ENCODE peak calls at places on chromosomes 1 and 21, in ten cellular contexts. W, X, S, M, R, P, J, H, V and D are unnamed samples.

GRCh38 chr1:224565186-224565585 is 50.9 kb upstream of the CNIH3 start:
- DNase-seq in H (no peak), X (no peak), W (no peak), V (no peak), S (peak), M (no peak), J (peak), P (no peak), R (peak), D (no peak)

GRCh38 chr1:203343956-203344355 is 7.0 kb downstream of the FMOD start:
- DNase-seq in W (no peak), J (no peak), S (no peak), V (no peak), X (no peak), R (no peak), P (no peak), M (no peak), H (no peak), D (no peak)

GRCh38 chr1:31875636-31876236 is 59.9 kb upstream of the SPOCD1 start:
- DNase-seq in W (no peak), X (no peak), V (no peak), S (no peak), J (no peak), M (no peak), H (no peak), R (no peak), P (no peak), D (no peak)

GRCh38 chr1:22529901-22530621 is 33.2 kb upstream of the EPHA8 start:
- DNase-seq in S (peak), H (no peak), R (peak), V (peak), W (no peak), M (peak), X (no peak), J (no peak), P (no peak), D (peak)

GRCh38 chr1:204943495-204943894 is 72.8 kb downstream of the NFASC start:
- DNase-seq in W (no peak), J (no peak), R (no peak), X (no peak), M (no peak), S (no peak), V (no peak), H (no peak), P (no peak), D (no peak)

GRCh38 chr1:172697463-172698100 is 38.7 kb downstream of the FASLG start:
- DNase-seq in H (no peak), R (no peak), X (no peak), M (no peak), J (no peak), W (no peak), S (no peak), P (no peak), V (no peak), D (no peak)

GRCh38 chr1:203597386-203598040 is 29.1 kb upstream of the ATP2B4 start:
- DNase-seq in M (peak), V (peak), R (no peak), X (no peak), S (no peak), W (no peak), P (no peak), J (no peak), H (no peak), D (peak)

GRCh38 chr1:172322219-172323061 is 98.0 kb upstream of the C1orf105 start:
- DNase-seq in P (no peak), W (peak), H (no peak), M (peak), S (peak), X (peak), R (peak), V (peak), J (peak), D (no peak)

GRCh38 chr1:25435315-25436103 is 4.8 kb downstream of the MACO1 start:
- DNase-seq in P (no peak), S (no peak), M (no peak), H (no peak), V (no peak), R (no peak), X (no peak), J (no peak), W (no peak), D (no peak)

GRCh38 chr1:161217831-161218230 is 2.7 kb downstream of the FCER1G start:
- DNase-seq in W (no peak), P (no peak), H (no peak), X (no peak), M (no peak), S (no peak), J (no peak), R (no peak), V (no peak), D (no peak)

GRCh38 chr1:171983584-171983983 is 142.3 kb downstream of the DNM3 start:
- DNase-seq in P (no peak), S (peak), V (no peak), X (no peak), R (no peak), M (no peak), J (no peak), W (no peak), H (no peak), D (no peak)

GRCh38 chr1:68211781-68212180 is 20.5 kb downstream of the WLS start:
- DNase-seq in J (no peak), M (no peak), W (no peak), R (no peak), H (no peak), S (no peak), V (no peak), X (no peak), P (no peak), D (no peak)

GRCh38 chr1:230728710-230729392 is 14.9 kb upstream of the AGT start:
- DNase-seq in X (no peak), P (peak), H (no peak), R (no peak), J (peak), S (no peak), M (peak), V (peak), W (no peak), D (no peak)

GRCh38 chr1:108595510-108595909 is 35.6 kb downstream of the EEIG2 start:
- DNase-seq in J (no peak), R (no peak), M (no peak), V (no peak), P (no peak), S (peak), W (no peak), H (no peak), X (no peak), D (no peak)

GRCh38 chr1:205748398-205749093 is 1.4 kb downstream of the NUCKS1 start:
- DNase-seq in J (no peak), W (no peak), M (peak), S (peak), V (no peak), P (no peak), X (peak), H (no peak), R (no peak), D (peak)

GRCh38 chr1:109760581-109761226 is 3.0 kb downstream of the EPS8L3 start:
- DNase-seq in X (no peak), M (peak), J (peak), S (no peak), H (peak), P (peak), R (no peak), V (no peak), W (peak), D (peak)

GRCh38 chr21:14453339-14453738 is 70.4 kb upstream of the HSPA13 start:
- DNase-seq in R (no peak), V (no peak), W (no peak), S (no peak), J (no peak), X (no peak), M (no peak), H (no peak), P (no peak), D (no peak)

GRCh38 chr21:16571594-16571993 is 841.8 kb downstream of the USP25 start:
- DNase-seq in M (no peak), X (no peak), S (no peak), V (no peak), R (no peak), J (no peak), H (no peak), P (no peak), W (no peak), D (no peak)

GRCh38 chr1:110433803-110434202 is 17.1 kb upstream of the PROK1 start:
- DNase-seq in J (peak), S (peak), R (no peak), M (peak), P (no peak), W (peak), V (peak), H (peak), X (no peak), D (peak)

GRCh38 chr1:224182057-224182865 is 779 bp upstream of the DEGS1 start:
- DNase-seq in R (no peak), M (no peak), J (no peak), P (peak), W (no peak), H (no peak), S (no peak), X (no peak), V (no peak), D (peak)

GRCh38 chr1:113035086-113035485 is 37.9 kb upstream of the LRIG2 start:
- DNase-seq in R (no peak), H (no peak), P (no peak), S (no peak), X (no peak), V (no peak), J (no peak), M (no peak), W (no peak), D (no peak)

GRCh38 chr1:241485554-241485992 is 34.0 kb downstream of the FH start:
- DNase-seq in V (no peak), S (peak), W (no peak), H (no peak), M (no peak), J (no peak), R (no peak), X (peak), P (no peak), D (no peak)

GRCh38 chr1:46508760-46509159 is 19.1 kb downstream of the DMBX1 start:
- DNase-seq in W (no peak), R (no peak), V (no peak), P (no peak), X (no peak), S (no peak), M (no peak), H (peak), J (no peak), D (no peak)

GRCh38 chr1:93766451-93766850 is 84.8 kb upstream of the BCAR3 start:
- DNase-seq in J (no peak), M (no peak), P (no peak), W (no peak), H (no peak), X (no peak), S (no peak), R (no peak), V (no peak), D (no peak)

GRCh38 chr1:23178931-23179330 is 10.3 kb upstream of the LUZP1 start:
- DNase-seq in V (no peak), X (peak), J (no peak), S (peak), R (no peak), M (no peak), H (no peak), W (no peak), P (no peak), D (no peak)

GRCh38 chr21:42358261-42358660 is 7.5 kb upstream of the TFF2 start:
- DNase-seq in S (no peak), W (no peak), V (no peak), X (no peak), H (no peak), R (no peak), J (no peak), P (no peak), M (no peak), D (no peak)

GRCh38 chr1:60066001-60066400 is 7.6 kb downstream of the C1orf87 start:
- DNase-seq in R (peak), V (no peak), H (no peak), S (peak), W (no peak), X (no peak), J (no peak), M (no peak), P (no peak), D (no peak)

GRCh38 chr1:155185783-155186265 is 12.2 kb downstream of the TRIM46 start:
- DNase-seq in R (no peak), S (no peak), M (no peak), P (no peak), X (no peak), J (no peak), V (peak), W (no peak), H (no peak), D (peak)

GRCh38 chr1:93663191-93663614 is 18.4 kb downstream of the BCAR3 start:
- DNase-seq in W (no peak), R (no peak), V (no peak), H (no peak), X (no peak), S (no peak), J (no peak), M (no peak), P (no peak), D (no peak)

GRCh38 chr1:25725482-25725881 is 74.5 kb upstream of the SELENON start:
- DNase-seq in H (no peak), M (no peak), S (no peak), P (no peak), X (no peak), J (no peak), R (no peak), W (no peak), V (no peak), D (no peak)

GRCh38 chr1:216024546-216024945 is 398.7 kb downstream of the USH2A start:
- DNase-seq in V (no peak), M (no peak), R (no peak), S (no peak), P (no peak), J (no peak), W (no peak), X (no peak), H (no peak), D (no peak)

GRCh38 chr1:54800899-54801759 is at the start of gene TTC22:
- DNase-seq in P (peak), W (peak), V (no peak), J (peak), R (no peak), S (no peak), H (peak), M (peak), X (no peak), D (no peak)

GRCh38 chr21:44529011-44529421 is 11.0 kb downstream of the KRTAP10-1 start:
- DNase-seq in H (peak), J (no peak), P (peak), V (peak), W (no peak), M (no peak), R (no peak), X (no peak), S (no peak), D (no peak)

GRCh38 chr21:43188181-43188580 is 19.4 kb downstream of the CRYAA start:
- DNase-seq in R (no peak), M (no peak), S (no peak), P (no peak), X (no peak), V (no peak), W (peak), H (no peak), J (no peak), D (no peak)

GRCh38 chr1:19828546-19828945 is 13.5 kb upstream of the RNF186 start:
- DNase-seq in J (no peak), M (no peak), P (no peak), S (no peak), V (no peak), X (no peak), W (no peak), R (no peak), H (no peak), D (no peak)

GRCh38 chr1:19819701-19820100 is 4.6 kb upstream of the RNF186 start:
- DNase-seq in V (no peak), R (no peak), X (no peak), S (no peak), W (no peak), H (no peak), P (no peak), J (peak), M (peak), D (no peak)

GRCh38 chr1:19825298-19825697 is 10.2 kb upstream of the RNF186 start:
- DNase-seq in P (no peak), V (no peak), M (peak), S (no peak), H (no peak), W (no peak), X (no peak), R (no peak), J (no peak), D (no peak)

GRCh38 chr1:19824541-19824940 is 9.5 kb upstream of the RNF186 start:
- DNase-seq in M (no peak), J (no peak), R (no peak), V (no peak), S (no peak), X (no peak), P (no peak), H (no peak), W (no peak), D (no peak)
- H3K4me3 ChIP-seq in M (no peak), J (no peak), R (no peak), V (no peak), S (no peak), X (no peak), P (no peak), H (no peak), W (no peak), D (no peak)

DNA sequence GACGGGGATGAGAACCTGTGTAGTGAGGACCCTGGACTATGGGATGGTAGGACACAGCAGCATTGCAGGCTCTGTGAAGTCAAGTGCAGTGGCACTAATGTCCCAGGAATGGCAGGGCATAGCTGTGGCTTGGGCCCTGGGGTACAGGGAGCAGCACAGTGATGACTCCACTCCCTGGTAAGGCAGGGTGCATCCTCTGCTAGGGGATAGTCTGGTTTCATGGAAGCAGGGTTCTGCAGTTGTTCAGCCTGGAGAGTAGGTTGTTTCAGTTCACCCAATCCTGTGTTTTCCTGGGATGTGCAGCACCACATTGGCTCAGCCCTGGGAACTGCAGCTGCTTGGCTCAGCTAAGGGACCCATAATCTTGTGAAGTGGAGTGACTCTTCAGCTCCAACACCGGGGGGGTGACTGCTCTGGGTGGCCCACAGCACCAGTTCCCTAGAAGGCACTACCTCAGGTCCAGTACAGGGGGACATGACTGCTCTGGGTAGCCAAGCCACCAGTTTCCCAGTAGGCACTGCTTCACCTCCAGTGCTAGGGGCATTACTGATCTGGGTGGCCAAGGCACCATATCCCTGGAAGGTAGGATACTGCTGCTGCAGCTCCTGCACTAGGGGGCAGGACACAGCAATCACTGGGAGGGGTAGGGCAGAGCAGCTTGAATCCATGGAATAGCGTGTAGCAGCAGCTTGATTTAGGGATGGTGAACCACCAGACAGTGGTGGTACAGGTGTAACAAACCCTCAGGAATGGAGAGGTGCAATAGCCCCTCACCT is 15.3 kb upstream of the C1orf185 start:
- DNase-seq in J (no peak), X (no peak), S (no peak), P (no peak), R (no peak), W (no peak), M (no peak), H (no peak), V (no peak), D (no peak)
- TF ChIP-seq CTCF in J (no peak), X (no peak), S (no peak), P (no peak), R (no peak), W (no peak), M (no peak), H (no peak), V (no peak), D (no peak)

GRCh38 chr1:185969028-185969427 is 234.8 kb downstream of the HMCN1 start:
- DNase-seq in M (no peak), P (no peak), S (peak), R (peak), H (no peak), V (no peak), J (no peak), W (no peak), X (no peak), D (no peak)

GRCh38 chr1:185965870-185966269 is 231.7 kb downstream of the HMCN1 start:
- DNase-seq in V (no peak), X (no peak), R (peak), J (no peak), H (no peak), M (no peak), P (no peak), W (no peak), S (no peak), D (no peak)

GRCh38 chr1:185966487-185966886 is 232.3 kb downstream of the HMCN1 start:
- DNase-seq in J (no peak), W (no peak), S (no peak), R (no peak), P (no peak), V (no peak), H (no peak), X (no peak), M (no peak), D (no peak)

GRCh38 chr1:185961664-185962063 is 227.5 kb downstream of the HMCN1 start:
- DNase-seq in R (no peak), J (no peak), S (peak), P (no peak), X (no peak), V (no peak), W (no peak), H (no peak), M (no peak), D (no peak)

DNA sequence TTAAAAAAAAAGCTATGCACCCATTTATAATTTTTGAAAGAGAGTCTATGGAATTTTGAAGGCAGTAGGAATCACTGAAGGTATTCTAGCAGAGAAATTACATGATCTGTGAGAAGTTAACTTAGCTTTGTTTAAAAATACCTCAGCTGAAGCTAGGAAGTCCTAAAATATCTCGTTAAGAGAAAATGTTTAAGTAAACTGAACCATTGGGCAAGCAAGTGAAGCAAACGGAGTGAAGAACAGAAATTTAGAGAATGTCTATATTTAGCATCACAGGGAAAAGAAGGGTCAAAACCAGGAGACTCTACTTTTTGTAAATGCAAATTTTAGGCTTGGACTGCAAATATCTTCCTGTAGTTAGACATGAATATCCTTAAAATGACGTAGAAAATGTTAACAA is 230.8 kb downstream of the HMCN1 start:
- DNase-seq in W (no peak), S (no peak), M (no peak), V (no peak), J (no peak), P (no peak), H (no peak), R (no peak), X (no peak), D (no peak)
- H3K4me3 ChIP-seq in W (no peak), S (no peak), M (no peak), V (no peak), J (no peak), P (no peak), H (no peak), R (no peak), X (no peak), D (no peak)

GRCh38 chr1:15064217-15064929 is 89.2 kb upstream of the TMEM51 start:
- DNase-seq in R (no peak), J (no peak), W (no peak), H (peak), P (no peak), X (no peak), S (no peak), V (no peak), M (no peak), D (no peak)
- TF ChIP-seq CTCF in R (no peak), J (no peak), W (no peak), H (no peak), P (no peak), X (no peak), S (no peak), V (no peak), M (no peak), D (no peak)